ENCODE peak calls at places on chromosomes 6 and 20, in four cellular contexts. T, L, W and D are unnamed samples.

GRCh38 chr20:38290829-38291581 is 13.0 kb upstream of the BPI start:
- DNase-seq in T (peak), L (no peak), W (peak), D (peak)

GRCh38 chr6:90295854-90296345 is 743 bp downstream of the BACH2 start:
- DNase-seq in T (peak), L (no peak), W (peak), D (peak)

GRCh38 chr6:23329091-23329490 is 759.7 kb downstream of the HDGFL1 start:
- DNase-seq in T (no peak), L (no peak), W (no peak), D (no peak)

GRCh38 chr20:47232518-47232917 is 124.0 kb downstream of the ZMYND8 start:
- DNase-seq in T (no peak), L (no peak), W (no peak), D (no peak)

GRCh38 chr6:104705095-104705707 is 154.5 kb downstream of the HACE1 start:
- DNase-seq in T (no peak), L (no peak), W (peak), D (no peak)

GRCh38 chr6:166766769-166767168 is 139.7 kb upstream of the RPS6KA2 start:
- DNase-seq in T (no peak), L (no peak), W (no peak), D (no peak)

GRCh38 chr20:36217226-36217625 is 19.1 kb upstream of the AAR2 start:
- DNase-seq in T (peak), L (no peak), W (peak), D (peak)

GRCh38 chr6:28880894-28881780 is 42.6 kb downstream of the TRIM27 start:
- DNase-seq in T (peak), L (no peak), W (peak), D (peak)

GRCh38 chr20:44814937-44815336 is 4.6 kb upstream of the RIMS4 start:
- DNase-seq in T (no peak), L (no peak), W (no peak), D (no peak)

GRCh38 chr20:50271674-50272412 is 81.2 kb downstream of the CEBPB start:
- DNase-seq in T (no peak), L (no peak), W (no peak), D (no peak)

GRCh38 chr20:57220187-57221165 is 46.0 kb downstream of the BMP7 start:
- DNase-seq in T (no peak), L (no peak), W (no peak), D (no peak)

GRCh38 chr6:39016831-39017230 is 31.8 kb upstream of the GLP1R start:
- DNase-seq in T (no peak), L (no peak), W (no peak), D (no peak)

GRCh38 chr6:97068211-97068610 is 143.7 kb downstream of the KLHL32 start:
- DNase-seq in T (peak), L (no peak), W (peak), D (peak)

GRCh38 chr6:98894810-98895209 is 52.9 kb downstream of the FBXL4 start:
- DNase-seq in T (no peak), L (no peak), W (no peak), D (no peak)
- TF ChIP-seq JUNB in T (no peak), L (no peak), W (no peak), D (no peak)

GRCh38 chr6:133187114-133187513 is 54.0 kb upstream of the EYA4 start:
- DNase-seq in T (no peak), L (no peak), W (no peak), D (no peak)

GRCh38 chr6:133191323-133191722 is 49.8 kb upstream of the EYA4 start:
- DNase-seq in T (no peak), L (no peak), W (no peak), D (no peak)

GRCh38 chr6:133187657-133188453 is 53.3 kb upstream of the EYA4 start:
- DNase-seq in T (no peak), L (no peak), W (no peak), D (no peak)

GRCh38 chr6:133193396-133193795 is 47.8 kb upstream of the EYA4 start:
- DNase-seq in T (no peak), L (no peak), W (no peak), D (no peak)

DNA sequence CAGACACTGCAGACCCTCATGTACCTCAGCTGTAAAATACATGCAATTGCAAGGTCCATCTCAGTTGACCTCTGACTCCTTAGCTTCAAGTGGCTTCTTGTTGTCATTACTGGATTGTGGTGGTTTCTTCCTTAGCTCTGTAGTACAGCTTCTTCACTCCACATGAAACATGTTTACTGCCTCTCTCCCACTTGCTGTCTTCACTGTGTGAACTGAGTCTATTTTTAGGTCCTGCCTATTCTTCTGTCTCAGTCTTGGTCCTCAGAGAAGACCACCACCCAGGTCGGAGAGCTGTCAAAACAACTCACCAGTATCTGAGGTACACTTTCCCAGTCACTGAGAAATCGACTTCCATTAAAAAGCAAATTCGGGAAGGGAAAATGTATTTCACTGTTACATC is 50.2 kb upstream of the EYA4 start:
- DNase-seq in T (no peak), L (no peak), W (no peak), D (no peak)
- H3K27ac ChIP-seq in T (no peak), L (no peak), W (no peak), D (no peak)

DNA sequence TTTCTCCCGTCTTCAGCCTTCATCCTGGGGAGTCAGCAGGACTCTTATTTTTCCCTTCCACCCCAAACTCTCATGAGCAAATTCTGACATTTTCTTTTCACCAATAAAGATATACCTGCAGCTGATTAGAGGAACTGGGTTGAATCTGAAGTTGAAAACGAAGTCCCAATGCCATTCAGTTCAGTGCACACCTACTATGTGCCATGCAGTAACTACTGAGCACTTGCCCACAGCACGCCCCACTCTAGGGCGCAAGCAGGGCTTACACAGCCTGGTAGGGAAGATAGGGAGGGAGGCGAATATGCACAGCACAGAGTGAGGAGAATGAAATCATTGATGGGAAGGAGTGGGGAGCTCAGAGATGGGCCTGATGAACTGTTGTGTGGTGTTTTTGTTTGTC is 401.6 kb downstream of the CDC5L start:
- DNase-seq in T (no peak), L (no peak), W (no peak), D (no peak)
- TF ChIP-seq JUNB in T (no peak), L (no peak), W (no peak), D (no peak)

DNA sequence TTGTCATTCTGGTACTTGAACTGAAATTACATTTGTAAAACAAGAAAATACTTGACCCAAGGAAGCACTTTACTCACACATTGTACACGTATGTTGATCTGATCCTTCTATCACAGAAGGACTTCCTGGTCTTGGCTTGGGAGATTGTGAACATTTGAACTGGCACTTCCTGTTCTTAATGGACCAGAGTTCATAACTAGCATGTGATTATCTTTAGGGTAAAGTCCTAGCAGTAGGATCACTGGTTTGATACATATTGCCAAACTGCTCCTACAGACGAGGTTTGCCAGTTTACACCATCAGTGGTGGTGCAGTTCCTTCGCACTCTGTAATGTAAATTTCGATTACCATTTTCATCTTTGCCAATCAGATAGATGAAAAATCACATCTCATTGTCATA is 12.7 kb downstream of the HECA start:
- DNase-seq in T (no peak), L (no peak), W (no peak), D (no peak)
- H3K27ac ChIP-seq in T (no peak), L (no peak), W (no peak), D (no peak)

GRCh38 chr20:62313021-62313420 is 10.2 kb downstream of the ADRM1 start:
- DNase-seq in T (no peak), L (no peak), W (no peak), D (no peak)
- TF ChIP-seq JUNB in T (no peak), L (no peak), W (no peak), D (no peak)

DNA sequence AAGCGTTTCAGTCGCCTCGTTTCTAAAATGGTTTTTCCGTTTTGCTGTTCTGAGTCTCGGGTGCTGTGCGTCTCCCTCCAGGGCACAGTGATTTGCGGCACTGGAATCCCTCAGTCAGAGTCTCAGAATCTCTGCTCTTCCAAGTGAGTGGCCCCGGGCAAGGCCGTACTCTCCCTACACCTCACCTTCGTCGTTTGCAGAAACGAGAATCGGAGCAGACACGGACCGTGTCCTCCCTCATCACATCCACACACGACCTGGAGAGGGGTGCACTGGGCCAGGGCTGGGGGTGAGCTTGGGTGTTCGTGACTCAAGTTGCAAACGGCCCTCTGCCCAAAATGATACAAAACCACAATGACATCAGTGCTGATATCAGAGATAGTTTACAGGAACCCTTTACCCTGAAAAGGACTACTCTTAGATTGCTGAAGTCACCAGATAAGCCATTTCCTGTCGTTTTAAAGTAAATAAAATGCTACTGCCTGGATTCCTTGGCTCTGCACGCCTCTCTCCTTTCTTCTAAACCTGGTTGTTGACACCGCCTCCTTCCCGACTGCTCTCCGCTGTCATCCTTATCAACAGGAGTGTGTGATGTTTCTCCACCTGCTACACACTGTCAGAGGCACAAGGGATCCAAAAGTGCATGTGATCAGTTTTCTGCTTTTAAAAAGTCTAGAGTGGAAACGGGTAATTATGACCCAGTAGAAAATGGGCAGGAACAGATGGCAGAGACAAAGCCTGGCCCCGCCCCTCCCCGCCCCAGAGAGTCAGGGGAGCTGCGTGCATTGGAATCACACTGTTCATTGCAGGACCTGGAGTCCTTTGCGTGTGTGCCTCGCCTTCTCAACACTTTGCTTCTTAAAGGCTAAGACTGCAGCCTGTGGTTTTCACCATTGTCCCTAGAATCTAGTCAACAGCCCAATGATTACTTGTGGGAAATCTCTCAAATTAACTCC is 38.5 kb downstream of the KIF25 start:
- DNase-seq in T (peak), L (no peak), W (peak), D (no peak)
- H3K27ac ChIP-seq in T (peak), L (no peak), W (peak), D (peak)

GRCh38 chr6:151963001-151963400 is 155.5 kb downstream of the ESR1 start:
- DNase-seq in T (no peak), L (no peak), W (no peak), D (no peak)
- TF ChIP-seq JUNB in T (no peak), L (no peak), W (no peak), D (no peak)